ENCODE peak calls at places on chromosomes 4 and X, in four cellular contexts. S is breast epithelium, A is T-helper 17 cell, K is T-helper 9 cell. D is an unnamed sample.

GRCh38 chr4:853416-853781 is 27.5 kb upstream of the CPLX1 start:
- DNase-seq in S (no peak), K (no peak), A (no peak), D (no peak)

GRCh38 chrX:154735695-154736393 is 15.0 kb downstream of the GAB3 start:
- DNase-seq in A (no peak), K (no peak), S (no peak), D (no peak)

GRCh38 chr4:123997116-123997515 is 600.5 kb downstream of the SPRY1 start:
- DNase-seq in S (no peak), A (no peak), K (no peak), D (no peak)

GRCh38 chr4:29289118-29289517 is 1431.1 kb upstream of the PCDH7 start:
- DNase-seq in A (no peak), K (no peak), S (no peak), D (no peak)

GRCh38 chr4:85761803-85762202 is 286.9 kb downstream of the ARHGAP24 start:
- DNase-seq in A (no peak), S (peak), K (no peak), D (no peak)

GRCh38 chr4:157076578-157076947 is 613 bp downstream of the GLRB start:
- DNase-seq in K (no peak), A (no peak), S (no peak), D (no peak)

GRCh38 chr4:138097912-138098600 is 144.1 kb downstream of the SLC7A11 start:
- DNase-seq in K (no peak), A (no peak), S (no peak), D (no peak)

GRCh38 chr4:168880811-168881595 is 129.1 kb downstream of the CBR4 start:
- DNase-seq in A (no peak), S (peak), K (no peak), D (no peak)

GRCh38 chrX:27924718-27925117 is 56.5 kb downstream of the DCAF8L1 start:
- DNase-seq in A (no peak), K (no peak), S (no peak), D (no peak)

GRCh38 chr4:101938836-101939235 is 148.3 kb downstream of the BANK1 start:
- DNase-seq in A (no peak), K (no peak), S (no peak), D (no peak)

GRCh38 chrX:107482046-107482445 is 32.6 kb downstream of the FRMPD3 start:
- DNase-seq in S (no peak), K (no peak), A (no peak), D (no peak)

GRCh38 chrX:29478336-29479069 is 736.9 kb upstream of the MAGEB2 start:
- DNase-seq in A (no peak), S (no peak), K (no peak), D (no peak)

GRCh38 chrX:129930941-129931410 is 25.0 kb downstream of the UTP14A start:
- DNase-seq in K (no peak), S (no peak), A (no peak), D (no peak)

GRCh38 chr4:152696764-152697250 is 17.0 kb upstream of the TMEM154 start:
- DNase-seq in K (peak), S (peak), A (peak), D (no peak)

GRCh38 chr4:184294734-184295133 is 77.1 kb upstream of the ENPP6 start:
- DNase-seq in A (no peak), S (no peak), K (no peak), D (no peak)

GRCh38 chr4:84381759-84382158 is 117.3 kb downstream of the NKX6-1 start:
- DNase-seq in K (no peak), S (no peak), A (no peak), D (no peak)

GRCh38 chrX:84339507-84340364 is 151.7 kb upstream of the RPS6KA6 start:
- DNase-seq in K (no peak), A (no peak), S (no peak), D (no peak)

GRCh38 chr4:139123910-139124309 is 53.1 kb downstream of the ELF2 start:
- DNase-seq in A (no peak), S (no peak), K (no peak), D (no peak)

GRCh38 chr4:98606879-98607278 is 51.5 kb downstream of the TSPAN5 start:
- DNase-seq in S (no peak), K (no peak), A (no peak), D (no peak)

GRCh38 chrX:7596822-7597221 is 246.1 kb upstream of the VCX start:
- DNase-seq in K (no peak), A (no peak), S (no peak), D (no peak)

GRCh38 chrX:73965833-73966232 is 338.1 kb upstream of the ZCCHC13 start:
- DNase-seq in S (no peak), A (no peak), K (no peak), D (no peak)

GRCh38 chr4:55411621-55412020 is 15.9 kb downstream of the TMEM165 start:
- DNase-seq in S (no peak), K (no peak), A (no peak), D (no peak)

GRCh38 chrX:22300130-22300529 is 27.4 kb downstream of the CBLL2 start:
- DNase-seq in K (no peak), S (no peak), A (no peak), D (no peak)

GRCh38 chr4:6332042-6332668 is 62.5 kb downstream of the WFS1 start:
- DNase-seq in S (no peak), K (peak), A (peak), D (no peak)

GRCh38 chr4:155881555-155881954 is 15.5 kb upstream of the ASIC5 start:
- DNase-seq in K (no peak), A (no peak), S (no peak), D (no peak)

GRCh38 chr4:188930822-188931221 is 791.6 kb downstream of the TRIML1 start:
- DNase-seq in A (no peak), K (peak), S (no peak), D (no peak)

GRCh38 chrX:10433296-10433965 is 187.0 kb downstream of the MID1 start:
- DNase-seq in K (no peak), A (no peak), S (no peak), D (no peak)

GRCh38 chr4:8725071-8725841 is 132.7 kb downstream of the CPZ start:
- DNase-seq in K (no peak), A (no peak), S (no peak), D (no peak)

GRCh38 chr4:78567502-78568075 is 16.0 kb downstream of the ANXA3 start:
- DNase-seq in A (no peak), K (no peak), S (no peak), D (no peak)

GRCh38 chr4:100314057-100314456 is 123.8 kb upstream of the DDIT4L start:
- DNase-seq in A (no peak), K (no peak), S (no peak), D (no peak)

GRCh38 chrX:44619039-44619438 is 76.4 kb upstream of the FUNDC1 start:
- DNase-seq in K (no peak), A (no peak), S (no peak), D (no peak)

GRCh38 chr4:75598390-75598789 is 31.9 kb downstream of the CDKL2 start:
- DNase-seq in K (no peak), S (no peak), A (no peak), D (no peak)

GRCh38 chr4:158958489-158959270 is 144.2 kb upstream of the RAPGEF2 start:
- DNase-seq in K (no peak), A (no peak), S (no peak), D (no peak)

D was measured in thoracic aorta.